ENCODE peak calls at places on chromosomes 11 and 22, in eight cellular contexts. E is vagina, B is lower lobe of right lung, Z is HFF-Myc, V is AG10803, J is bronchial epithelial cell, N is heart right ventricle, A is fibroblast of mammary gland. D is an unnamed sample.

GRCh38 chr22:50610581-50610980 is 10.0 kb downstream of the MAPK8IP2 start:
- DNase-seq in E (no peak), B (no peak), Z (no peak), V (no peak), J (no peak), N (no peak), A (no peak), D (no peak)

GRCh38 chr11:27471588-27472397 is 797 bp downstream of the LGR4 start:
- DNase-seq in E (no peak), B (peak; percentile 59), Z (no peak), V (no peak), J (no peak), N (peak; percentile 46), A (no peak), D (no peak)

GRCh38 chr22:18032455-18033101 is 8.2 kb upstream of the MICAL3 start:
- DNase-seq in E (no peak), B (no peak), Z (peak; percentile 80), V (peak; percentile 89), J (peak; percentile 94), N (no peak), A (peak; percentile 93), D (no peak)

GRCh38 chr11:32431657-32432056 is 3.7 kb downstream of the WT1 start:
- DNase-seq in E (peak; percentile 74), B (no peak), Z (no peak), V (no peak), J (no peak), N (no peak), A (no peak), D (no peak)

GRCh38 chr22:36775589-36775965 is 342 bp downstream of the IFT27 start:
- DNase-seq in E (no peak), B (peak; percentile 61), Z (no peak), V (peak; percentile 5), J (no peak), N (peak; percentile 40), A (peak; percentile 3), D (no peak)

GRCh38 chr11:75554258-75555022 is 7.6 kb upstream of the SERPINH1 start:
- DNase-seq in E (peak; percentile 97), B (peak; percentile 79), Z (peak; percentile 100), V (peak; percentile 100), J (no peak), N (peak; percentile 93), A (peak; percentile 100), D (peak; percentile 99)

GRCh38 chr22:21865041-21865440 is 2.4 kb downstream of the MAPK1 start:
- DNase-seq in E (no peak), B (no peak), Z (peak; percentile 46), V (peak; percentile 85), J (peak; percentile 66), N (no peak), A (peak; percentile 91), D (peak; percentile 71)

GRCh38 chr22:38863531-38864131 is 8.4 kb downstream of the CBX6 start:
- DNase-seq in E (no peak), B (peak; percentile 36), Z (no peak), V (no peak), J (no peak), N (no peak), A (no peak), D (no peak)

GRCh38 chr11:35322321-35322979 is 96.9 kb downstream of the SLC1A2 start:
- DNase-seq in E (no peak), B (no peak), Z (no peak), V (no peak), J (no peak), N (no peak), A (no peak), D (no peak)

GRCh38 chr11:22828373-22828772 is 1.2 kb downstream of the SVIP start:
- DNase-seq in E (no peak), B (no peak), Z (no peak), V (no peak), J (no peak), N (no peak), A (no peak), D (no peak)

GRCh38 chr22:17973217-17973616 is 51.1 kb downstream of the MICAL3 start:
- DNase-seq in E (no peak), B (no peak), Z (no peak), V (no peak), J (no peak), N (no peak), A (no peak), D (no peak)

GRCh38 chr22:46596819-46597218 is 23.4 kb upstream of the GRAMD4 start:
- DNase-seq in E (no peak), B (peak; percentile 89), Z (no peak), V (no peak), J (peak; percentile 69), N (no peak), A (no peak), D (no peak)

GRCh38 chr11:72237112-72237931 is 6.7 kb downstream of the PHOX2A start:
- DNase-seq in E (peak; percentile 81), B (no peak), Z (no peak), V (no peak), J (no peak), N (no peak), A (no peak), D (no peak)

GRCh38 chr11:84800755-84801346 is 826.3 kb downstream of the DLG2 start:
- DNase-seq in E (no peak), B (no peak), Z (peak; percentile 10), V (peak; percentile 66), J (peak; percentile 39), N (no peak), A (peak; percentile 59), D (peak; percentile 28)

DNA sequence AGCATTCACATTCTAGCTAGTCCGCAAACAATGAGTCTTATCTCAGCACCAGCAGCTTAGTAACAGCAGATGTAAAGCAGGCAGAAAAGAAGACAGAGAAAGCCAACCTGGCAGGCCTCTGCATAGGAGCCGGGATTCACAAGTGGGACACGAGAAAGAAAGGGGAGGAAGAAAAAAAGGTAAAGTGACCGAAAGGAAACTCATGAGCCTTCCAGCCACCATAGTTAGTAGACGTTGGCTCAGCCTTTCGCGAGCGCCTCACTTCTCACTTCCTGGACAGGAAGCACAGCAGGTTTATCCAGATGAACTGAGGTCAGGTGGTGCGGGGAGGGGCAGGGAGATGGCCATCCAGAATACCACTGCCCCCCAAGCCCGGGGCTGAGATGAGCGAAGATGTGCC is 19.7 kb upstream of the KAT5 start:
- DNase-seq in E (no peak), B (no peak), Z (no peak), V (no peak), J (no peak), N (no peak), A (no peak), D (no peak)
- H3K4me3 ChIP-seq in E (no peak overlapping the region), B (no peak overlapping the region), Z (no peak overlapping the region), V (no peak overlapping the region), J (no peak overlapping the region), N (no peak overlapping the region), A (no peak overlapping the region), D (no peak overlapping the region)

DNA sequence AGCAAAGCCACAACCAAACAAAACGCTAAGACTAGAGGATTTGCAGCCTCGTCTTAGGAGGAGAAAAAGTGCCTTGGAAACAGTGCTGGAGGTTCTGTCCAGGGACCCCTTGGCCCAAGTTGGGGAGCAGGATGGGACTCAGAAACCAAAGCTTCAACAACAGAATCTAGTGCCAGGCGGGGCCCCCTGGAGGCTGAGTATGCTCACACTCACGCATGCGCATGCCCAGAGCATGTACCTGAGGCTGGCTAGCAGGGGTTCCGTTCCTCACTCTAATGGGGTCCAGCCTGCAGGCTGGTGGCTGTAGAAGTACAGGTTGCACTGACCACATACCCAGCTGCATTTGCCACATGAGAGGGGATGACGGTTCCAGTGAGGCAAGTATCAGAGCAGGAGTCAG is 568.6 kb upstream of the CADM1 start:
- DNase-seq in E (no peak), B (no peak), Z (no peak), V (no peak), J (no peak), N (no peak), A (no peak), D (no peak)
- TF ChIP-seq CTCF in E (no peak), B (no peak), Z (no peak), V (no peak), J (no peak), N (no peak), A (no peak), D (no peak)

DNA sequence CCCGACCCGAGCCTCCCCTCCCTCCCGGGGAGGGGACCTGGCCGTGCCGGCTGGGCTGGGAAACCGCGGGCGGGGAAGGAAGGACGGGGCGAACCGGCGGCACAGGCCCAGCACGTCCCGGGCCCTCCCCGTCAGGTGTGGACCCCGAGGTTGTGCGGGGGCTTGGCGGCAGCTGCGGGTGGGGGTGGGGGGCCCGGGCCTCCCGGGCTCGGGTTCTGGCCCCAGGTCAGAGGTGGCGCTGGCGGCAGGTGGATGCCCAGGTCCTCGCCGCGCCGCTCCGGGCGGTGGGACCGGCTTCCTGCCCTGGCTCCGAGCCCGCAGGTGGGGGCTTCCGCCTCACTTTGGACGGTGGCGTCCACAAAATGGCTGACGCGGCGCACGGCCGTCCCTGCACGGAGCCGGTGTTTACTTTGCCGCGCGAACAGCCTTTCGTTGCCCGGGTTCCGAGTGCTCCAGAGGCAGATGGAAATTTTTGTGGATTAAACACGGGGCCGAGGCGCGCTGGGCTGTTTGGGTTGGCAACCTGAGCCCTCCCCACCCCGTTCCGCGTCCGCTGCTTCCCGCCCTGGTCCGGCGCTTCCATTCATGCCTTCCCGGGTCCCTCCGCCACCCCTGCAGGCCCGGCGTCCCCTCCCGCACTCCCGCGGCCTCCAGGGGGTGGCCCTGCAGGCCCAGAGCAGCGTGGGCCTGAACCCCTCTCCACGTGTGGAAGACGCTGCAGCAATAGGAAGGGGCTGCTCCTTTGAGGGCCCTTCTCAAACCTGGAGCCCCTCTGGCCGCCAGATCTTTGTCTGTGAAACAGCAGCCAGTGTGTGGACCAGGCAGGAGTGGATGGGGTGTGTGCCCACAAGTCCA is 92.0 kb upstream of the KCNQ1OT1 start:
- DNase-seq in E (no peak), B (peak; percentile 56), Z (no peak), V (no peak), J (no peak), N (peak; percentile 45), A (no peak), D (no peak)
- H3K4me3 ChIP-seq in E (peak overlapping the region; percentile 48), B (peak overlapping the region; percentile 62), Z (no peak overlapping the region), V (peak overlapping the region; percentile 22), J (peak overlapping the region; percentile 24), N (peak overlapping the region; percentile 49), A (no peak overlapping the region), D (no peak overlapping the region)

DNA sequence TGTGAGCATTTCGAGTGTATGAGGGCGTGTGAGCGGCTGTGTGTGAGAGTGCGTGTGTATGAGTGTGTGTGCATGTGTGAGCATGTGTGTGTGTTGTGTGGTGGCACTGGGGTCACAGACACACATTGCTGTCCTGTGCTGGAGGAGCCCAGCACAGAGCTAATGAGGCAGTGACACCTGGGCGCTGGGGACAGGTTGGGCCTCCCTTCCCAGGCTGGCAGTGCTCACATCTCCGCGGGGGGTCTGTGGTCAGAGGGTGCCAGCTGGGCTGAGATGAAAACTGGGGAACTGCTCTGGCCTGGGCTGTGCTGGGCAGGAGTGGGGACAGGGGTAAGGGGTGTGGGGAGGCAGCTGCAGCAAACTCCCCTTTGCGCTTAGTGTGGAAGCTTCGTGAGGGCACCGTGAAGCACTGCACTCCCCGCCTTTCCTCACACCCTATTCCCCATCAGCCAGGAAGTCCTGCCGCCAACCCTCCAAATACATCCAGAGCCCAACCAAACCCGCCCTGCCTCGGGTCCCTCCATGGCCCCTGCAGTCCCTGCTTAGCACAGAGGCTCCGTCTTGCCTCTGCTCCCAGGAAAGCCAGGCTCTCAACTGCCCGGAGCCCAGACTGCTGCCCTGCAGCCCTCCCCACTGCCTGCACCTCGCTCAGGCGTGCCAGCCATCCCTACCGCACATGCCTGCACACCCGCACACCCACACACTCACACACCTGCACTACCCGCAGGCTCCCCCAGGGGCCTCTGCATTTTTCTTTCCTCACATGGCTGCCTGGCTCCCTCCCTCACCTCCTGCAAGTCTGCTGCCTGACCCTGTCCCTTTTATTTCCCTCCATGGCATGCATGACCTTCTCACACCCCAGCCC is 62.0 kb upstream of the THY1 start:
- DNase-seq in E (peak; percentile 78), B (no peak), Z (no peak), V (no peak), J (no peak), N (no peak), A (no peak), D (no peak)
- TF ChIP-seq CTCF in E (no peak), B (no peak), Z (peak; percentile 23), V (no peak), J (peak; percentile 33), N (no peak), A (peak; percentile 10), D (no peak)

GRCh38 chr11:288328-289144 is at the start of gene PGGHG:
- DNase-seq in E (no peak), B (peak; percentile 90), Z (no peak), V (peak; percentile 39), J (no peak), N (peak; percentile 88), A (no peak), D (no peak)
- H3K4me3 ChIP-seq in E (peak within 1 kb of the TSS; percentile 73), B (peak within 1 kb of the TSS; percentile 77), Z (peak within 1 kb of the TSS; percentile 48), V (peak within 1 kb of the TSS; percentile 56), J (peak within 1 kb of the TSS; percentile 39), N (peak within 1 kb of the TSS; percentile 72), A (peak within 1 kb of the TSS; percentile 48), D (peak within 1 kb of the TSS; percentile 54)

D was measured in AG09309.